ENCODE peak calls at places on chromosomes 7 and 10, in eight cellular contexts. D, M, V, E, G, F, U and C are unnamed samples.

GRCh38 chr10:91681361-91682276 is 48.7 kb upstream of the PPP1R3C start:
- DNase-seq in G (no peak), M (no peak), F (no peak), U (peak), D (no peak), E (peak), V (no peak), C (no peak)

GRCh38 chr7:127907638-127908040 is 123.6 kb downstream of the LRRC4 start:
- DNase-seq in U (no peak), V (no peak), D (peak), F (no peak), E (no peak), G (no peak), M (peak), C (no peak)

GRCh38 chr7:50272808-50273207 is 31.7 kb upstream of the IKZF1 start:
- DNase-seq in E (no peak), G (no peak), V (no peak), U (no peak), D (no peak), M (no peak), F (no peak), C (no peak)

GRCh38 chr7:112112822-112113255 is 93.4 kb downstream of the DOCK4 start:
- DNase-seq in D (peak), F (no peak), E (no peak), U (no peak), G (peak), M (no peak), V (no peak), C (no peak)

GRCh38 chr7:116492654-116493109 is 6.9 kb upstream of the CAV2 start:
- DNase-seq in E (no peak), D (no peak), G (no peak), V (no peak), M (no peak), F (no peak), U (no peak), C (no peak)

GRCh38 chr7:31633894-31634494 is 53.0 kb upstream of the PPP1R17 start:
- DNase-seq in G (no peak), D (peak), V (no peak), E (peak), M (peak), F (no peak), U (no peak), C (peak)

GRCh38 chr10:73182568-73182967 is 14.6 kb downstream of the FAM149B1 start:
- DNase-seq in G (peak), U (no peak), E (no peak), D (no peak), F (no peak), V (no peak), M (no peak), C (no peak)

GRCh38 chr10:63758080-63758479 is 236.9 kb downstream of the REEP3 start:
- DNase-seq in E (no peak), M (no peak), U (no peak), G (no peak), F (no peak), V (no peak), D (no peak), C (no peak)

GRCh38 chr10:15385552-15386455 is 14.7 kb upstream of the FAM171A1 start:
- DNase-seq in M (no peak), V (no peak), E (no peak), U (no peak), G (no peak), F (no peak), D (no peak), C (no peak)

GRCh38 chr10:123148414-123149161 is 652 bp downstream of the HMX2 start:
- DNase-seq in D (peak), E (no peak), M (no peak), F (no peak), V (no peak), U (no peak), G (no peak), C (no peak)

GRCh38 chr7:150385240-150385830 is 6.2 kb downstream of the ZNF775 start:
- DNase-seq in F (no peak), E (no peak), D (peak), V (no peak), G (no peak), M (no peak), U (no peak), C (peak)